ENCODE peak calls at places on chromosomes 16 and 17, in eight cellular contexts. One of them, this sample, is unnamed.

GRCh38 chr17:17474341-17474740 is 2.5 kb upstream of the MED9 start:
- DNase-seq in stimulated activated CD4-positive, alpha-beta T cell treated with anti-CD3 and anti-CD28 coated beads, TNF-alpha, amount 100 ng/mL, for 24 hours: no peak
- DNase-seq in activated T-cell treated with anti-CD3 and anti-CD28 coated beads for 1 hour: no peak
- DNase-seq in stimulated activated naive CD4-positive, alpha-beta T cell: no peak
- DNase-seq in CD8-positive, alpha-beta memory T cell: no peak
- DNase-seq in neural progenitor cell: no peak
- DNase-seq in fibroblast of lung: no peak
- DNase-seq in Caco-2: no peak
- DNase-seq in this sample: no peak

GRCh38 chr17:77636835-77637806 is 321.4 kb upstream of the TNRC6C start:
- DNase-seq in stimulated activated naive CD4-positive, alpha-beta T cell: no peak
- DNase-seq in fibroblast of lung: no peak
- DNase-seq in neural progenitor cell: no peak
- DNase-seq in activated T-cell treated with anti-CD3 and anti-CD28 coated beads for 1 hour: no peak
- DNase-seq in CD8-positive, alpha-beta memory T cell: no peak
- DNase-seq in Caco-2: no peak
- DNase-seq in stimulated activated CD4-positive, alpha-beta T cell treated with anti-CD3 and anti-CD28 coated beads, TNF-alpha, amount 100 ng/mL, for 24 hours: no peak
- DNase-seq in this sample: no peak

GRCh38 chr17:45291170-45291805 is 25.5 kb downstream of the MAP3K14 start:
- DNase-seq in CD8-positive, alpha-beta memory T cell: no peak
- DNase-seq in stimulated activated CD4-positive, alpha-beta T cell treated with anti-CD3 and anti-CD28 coated beads, TNF-alpha, amount 100 ng/mL, for 24 hours: no peak
- DNase-seq in Caco-2: no peak
- DNase-seq in activated T-cell treated with anti-CD3 and anti-CD28 coated beads for 1 hour: no peak
- DNase-seq in stimulated activated naive CD4-positive, alpha-beta T cell: no peak
- DNase-seq in fibroblast of lung: no peak
- DNase-seq in neural progenitor cell: no peak
- DNase-seq in this sample: no peak

GRCh38 chr16:15829460-15829859 is 27.4 kb downstream of the MYH11 start:
- DNase-seq in neural progenitor cell: peak
- DNase-seq in CD8-positive, alpha-beta memory T cell: no peak
- DNase-seq in stimulated activated naive CD4-positive, alpha-beta T cell: no peak
- DNase-seq in fibroblast of lung: peak
- DNase-seq in Caco-2: no peak
- DNase-seq in stimulated activated CD4-positive, alpha-beta T cell treated with anti-CD3 and anti-CD28 coated beads, TNF-alpha, amount 100 ng/mL, for 24 hours: no peak
- DNase-seq in activated T-cell treated with anti-CD3 and anti-CD28 coated beads for 1 hour: no peak
- DNase-seq in this sample: no peak

GRCh38 chr17:29140051-29140582 is 40.1 kb downstream of the MYO18A start:
- DNase-seq in fibroblast of lung: peak
- DNase-seq in Caco-2: no peak
- DNase-seq in activated T-cell treated with anti-CD3 and anti-CD28 coated beads for 1 hour: peak
- DNase-seq in CD8-positive, alpha-beta memory T cell: peak
- DNase-seq in stimulated activated naive CD4-positive, alpha-beta T cell: peak
- DNase-seq in neural progenitor cell: peak
- DNase-seq in stimulated activated CD4-positive, alpha-beta T cell treated with anti-CD3 and anti-CD28 coated beads, TNF-alpha, amount 100 ng/mL, for 24 hours: peak
- DNase-seq in this sample: no peak

GRCh38 chr17:70060415-70060814 is 14.6 kb upstream of the KCNJ16 start:
- DNase-seq in CD8-positive, alpha-beta memory T cell: no peak
- DNase-seq in stimulated activated naive CD4-positive, alpha-beta T cell: no peak
- DNase-seq in stimulated activated CD4-positive, alpha-beta T cell treated with anti-CD3 and anti-CD28 coated beads, TNF-alpha, amount 100 ng/mL, for 24 hours: no peak
- DNase-seq in neural progenitor cell: no peak
- DNase-seq in fibroblast of lung: peak
- DNase-seq in activated T-cell treated with anti-CD3 and anti-CD28 coated beads for 1 hour: no peak
- DNase-seq in Caco-2: no peak
- DNase-seq in this sample: no peak

GRCh38 chr17:66169839-66170238 is 22.1 kb downstream of the CEP112 start:
- DNase-seq in CD8-positive, alpha-beta memory T cell: no peak
- DNase-seq in stimulated activated naive CD4-positive, alpha-beta T cell: no peak
- DNase-seq in activated T-cell treated with anti-CD3 and anti-CD28 coated beads for 1 hour: no peak
- DNase-seq in Caco-2: no peak
- DNase-seq in stimulated activated CD4-positive, alpha-beta T cell treated with anti-CD3 and anti-CD28 coated beads, TNF-alpha, amount 100 ng/mL, for 24 hours: no peak
- DNase-seq in neural progenitor cell: no peak
- DNase-seq in fibroblast of lung: no peak
- DNase-seq in this sample: no peak

GRCh38 chr16:47779201-47780016 is 318.3 kb downstream of the PHKB start:
- DNase-seq in Caco-2: no peak
- DNase-seq in activated T-cell treated with anti-CD3 and anti-CD28 coated beads for 1 hour: no peak
- DNase-seq in stimulated activated CD4-positive, alpha-beta T cell treated with anti-CD3 and anti-CD28 coated beads, TNF-alpha, amount 100 ng/mL, for 24 hours: peak
- DNase-seq in neural progenitor cell: no peak
- DNase-seq in fibroblast of lung: peak
- DNase-seq in stimulated activated naive CD4-positive, alpha-beta T cell: no peak
- DNase-seq in CD8-positive, alpha-beta memory T cell: no peak
- DNase-seq in this sample: peak

GRCh38 chr16:24853830-24854229 is 8.1 kb downstream of the SLC5A11 start:
- DNase-seq in fibroblast of lung: peak
- DNase-seq in stimulated activated CD4-positive, alpha-beta T cell treated with anti-CD3 and anti-CD28 coated beads, TNF-alpha, amount 100 ng/mL, for 24 hours: no peak
- DNase-seq in Caco-2: no peak
- DNase-seq in CD8-positive, alpha-beta memory T cell: no peak
- DNase-seq in neural progenitor cell: no peak
- DNase-seq in activated T-cell treated with anti-CD3 and anti-CD28 coated beads for 1 hour: no peak
- DNase-seq in stimulated activated naive CD4-positive, alpha-beta T cell: no peak
- DNase-seq in this sample: no peak

GRCh38 chr17:65219124-65219523 is 82.0 kb downstream of the RGS9 start:
- DNase-seq in activated T-cell treated with anti-CD3 and anti-CD28 coated beads for 1 hour: no peak
- DNase-seq in CD8-positive, alpha-beta memory T cell: no peak
- DNase-seq in neural progenitor cell: no peak
- DNase-seq in fibroblast of lung: no peak
- DNase-seq in stimulated activated CD4-positive, alpha-beta T cell treated with anti-CD3 and anti-CD28 coated beads, TNF-alpha, amount 100 ng/mL, for 24 hours: no peak
- DNase-seq in Caco-2: no peak
- DNase-seq in stimulated activated naive CD4-positive, alpha-beta T cell: no peak
- DNase-seq in this sample: no peak

GRCh38 chr16:35750701-35751104 is 2291.3 kb downstream of the TP53TG3F start:
- DNase-seq in fibroblast of lung: no peak
- DNase-seq in activated T-cell treated with anti-CD3 and anti-CD28 coated beads for 1 hour: no peak
- DNase-seq in stimulated activated CD4-positive, alpha-beta T cell treated with anti-CD3 and anti-CD28 coated beads, TNF-alpha, amount 100 ng/mL, for 24 hours: no peak
- DNase-seq in neural progenitor cell: no peak
- DNase-seq in CD8-positive, alpha-beta memory T cell: no peak
- DNase-seq in Caco-2: no peak
- DNase-seq in stimulated activated naive CD4-positive, alpha-beta T cell: no peak
- DNase-seq in this sample: no peak

GRCh38 chr17:28380572-28380907 is 9.0 kb downstream of the SARM1 start:
- DNase-seq in CD8-positive, alpha-beta memory T cell: no peak
- DNase-seq in stimulated activated naive CD4-positive, alpha-beta T cell: no peak
- DNase-seq in neural progenitor cell: no peak
- DNase-seq in stimulated activated CD4-positive, alpha-beta T cell treated with anti-CD3 and anti-CD28 coated beads, TNF-alpha, amount 100 ng/mL, for 24 hours: no peak
- DNase-seq in Caco-2: no peak
- DNase-seq in activated T-cell treated with anti-CD3 and anti-CD28 coated beads for 1 hour: no peak
- DNase-seq in fibroblast of lung: no peak
- DNase-seq in this sample: no peak

GRCh38 chr17:67491009-67491677 is 114.1 kb downstream of the PITPNC1 start:
- DNase-seq in neural progenitor cell: peak
- DNase-seq in stimulated activated CD4-positive, alpha-beta T cell treated with anti-CD3 and anti-CD28 coated beads, TNF-alpha, amount 100 ng/mL, for 24 hours: no peak
- DNase-seq in activated T-cell treated with anti-CD3 and anti-CD28 coated beads for 1 hour: no peak
- DNase-seq in Caco-2: no peak
- DNase-seq in stimulated activated naive CD4-positive, alpha-beta T cell: no peak
- DNase-seq in fibroblast of lung: peak
- DNase-seq in CD8-positive, alpha-beta memory T cell: no peak
- DNase-seq in this sample: peak

GRCh38 chr17:12041316-12041715 is 20.6 kb downstream of the MAP2K4 start:
- DNase-seq in activated T-cell treated with anti-CD3 and anti-CD28 coated beads for 1 hour: no peak
- DNase-seq in stimulated activated CD4-positive, alpha-beta T cell treated with anti-CD3 and anti-CD28 coated beads, TNF-alpha, amount 100 ng/mL, for 24 hours: no peak
- DNase-seq in Caco-2: no peak
- DNase-seq in fibroblast of lung: peak
- DNase-seq in neural progenitor cell: no peak
- DNase-seq in stimulated activated naive CD4-positive, alpha-beta T cell: no peak
- DNase-seq in CD8-positive, alpha-beta memory T cell: no peak
- DNase-seq in this sample: no peak

GRCh38 chr17:15981208-15981607 is 18.3 kb downstream of the ZSWIM7 start:
- DNase-seq in fibroblast of lung: no peak
- DNase-seq in activated T-cell treated with anti-CD3 and anti-CD28 coated beads for 1 hour: no peak
- DNase-seq in CD8-positive, alpha-beta memory T cell: no peak
- DNase-seq in stimulated activated CD4-positive, alpha-beta T cell treated with anti-CD3 and anti-CD28 coated beads, TNF-alpha, amount 100 ng/mL, for 24 hours: no peak
- DNase-seq in Caco-2: no peak
- DNase-seq in stimulated activated naive CD4-positive, alpha-beta T cell: no peak
- DNase-seq in neural progenitor cell: no peak
- DNase-seq in this sample: no peak

GRCh38 chr17:65515959-65516948 is 45.2 kb downstream of the AXIN2 start:
- DNase-seq in Caco-2: peak
- DNase-seq in CD8-positive, alpha-beta memory T cell: no peak
- DNase-seq in activated T-cell treated with anti-CD3 and anti-CD28 coated beads for 1 hour: no peak
- DNase-seq in stimulated activated naive CD4-positive, alpha-beta T cell: no peak
- DNase-seq in neural progenitor cell: no peak
- DNase-seq in stimulated activated CD4-positive, alpha-beta T cell treated with anti-CD3 and anti-CD28 coated beads, TNF-alpha, amount 100 ng/mL, for 24 hours: no peak
- DNase-seq in fibroblast of lung: peak
- DNase-seq in this sample: no peak

GRCh38 chr16:1533443-1533951 is at the start of gene TMEM204:
- DNase-seq in fibroblast of lung: peak
- DNase-seq in Caco-2: no peak
- DNase-seq in activated T-cell treated with anti-CD3 and anti-CD28 coated beads for 1 hour: no peak
- DNase-seq in neural progenitor cell: no peak
- DNase-seq in stimulated activated naive CD4-positive, alpha-beta T cell: peak
- DNase-seq in CD8-positive, alpha-beta memory T cell: no peak
- DNase-seq in stimulated activated CD4-positive, alpha-beta T cell treated with anti-CD3 and anti-CD28 coated beads, TNF-alpha, amount 100 ng/mL, for 24 hours: no peak
- DNase-seq in this sample: no peak

GRCh38 chr17:6254036-6254435 is 180.9 kb downstream of the AIPL1 start:
- DNase-seq in stimulated activated CD4-positive, alpha-beta T cell treated with anti-CD3 and anti-CD28 coated beads, TNF-alpha, amount 100 ng/mL, for 24 hours: no peak
- DNase-seq in stimulated activated naive CD4-positive, alpha-beta T cell: no peak
- DNase-seq in Caco-2: no peak
- DNase-seq in CD8-positive, alpha-beta memory T cell: no peak
- DNase-seq in activated T-cell treated with anti-CD3 and anti-CD28 coated beads for 1 hour: no peak
- DNase-seq in fibroblast of lung: no peak
- DNase-seq in neural progenitor cell: no peak
- DNase-seq in this sample: no peak

GRCh38 chr16:47054306-47054705 is 80.8 kb upstream of the DNAJA2 start:
- DNase-seq in Caco-2: no peak
- DNase-seq in CD8-positive, alpha-beta memory T cell: no peak
- DNase-seq in activated T-cell treated with anti-CD3 and anti-CD28 coated beads for 1 hour: no peak
- DNase-seq in neural progenitor cell: no peak
- DNase-seq in fibroblast of lung: no peak
- DNase-seq in stimulated activated naive CD4-positive, alpha-beta T cell: no peak
- DNase-seq in stimulated activated CD4-positive, alpha-beta T cell treated with anti-CD3 and anti-CD28 coated beads, TNF-alpha, amount 100 ng/mL, for 24 hours: no peak
- DNase-seq in this sample: no peak

GRCh38 chr16:86964846-86965245 is 352.3 kb downstream of the C16orf95 start:
- DNase-seq in stimulated activated naive CD4-positive, alpha-beta T cell: no peak
- DNase-seq in CD8-positive, alpha-beta memory T cell: no peak
- DNase-seq in stimulated activated CD4-positive, alpha-beta T cell treated with anti-CD3 and anti-CD28 coated beads, TNF-alpha, amount 100 ng/mL, for 24 hours: no peak
- DNase-seq in Caco-2: no peak
- DNase-seq in fibroblast of lung: no peak
- DNase-seq in neural progenitor cell: no peak
- DNase-seq in activated T-cell treated with anti-CD3 and anti-CD28 coated beads for 1 hour: no peak
- DNase-seq in this sample: no peak

GRCh38 chr17:41284043-41284442 is 8.5 kb downstream of the KRTAP9-7 start:
- DNase-seq in neural progenitor cell: no peak
- DNase-seq in fibroblast of lung: no peak
- DNase-seq in stimulated activated CD4-positive, alpha-beta T cell treated with anti-CD3 and anti-CD28 coated beads, TNF-alpha, amount 100 ng/mL, for 24 hours: no peak
- DNase-seq in CD8-positive, alpha-beta memory T cell: no peak
- DNase-seq in activated T-cell treated with anti-CD3 and anti-CD28 coated beads for 1 hour: no peak
- DNase-seq in Caco-2: peak
- DNase-seq in stimulated activated naive CD4-positive, alpha-beta T cell: no peak
- DNase-seq in this sample: no peak

GRCh38 chr17:35740997-35741931 is 9.8 kb downstream of the RASL10B start:
- DNase-seq in neural progenitor cell: peak
- DNase-seq in activated T-cell treated with anti-CD3 and anti-CD28 coated beads for 1 hour: no peak
- DNase-seq in stimulated activated naive CD4-positive, alpha-beta T cell: peak
- DNase-seq in CD8-positive, alpha-beta memory T cell: no peak
- DNase-seq in Caco-2: peak
- DNase-seq in stimulated activated CD4-positive, alpha-beta T cell treated with anti-CD3 and anti-CD28 coated beads, TNF-alpha, amount 100 ng/mL, for 24 hours: no peak
- DNase-seq in fibroblast of lung: no peak
- DNase-seq in this sample: no peak

GRCh38 chr16:12518238-12519004 is 285.3 kb downstream of the CPPED1 start:
- DNase-seq in Caco-2: no peak
- DNase-seq in CD8-positive, alpha-beta memory T cell: no peak
- DNase-seq in activated T-cell treated with anti-CD3 and anti-CD28 coated beads for 1 hour: no peak
- DNase-seq in stimulated activated naive CD4-positive, alpha-beta T cell: no peak
- DNase-seq in fibroblast of lung: no peak
- DNase-seq in stimulated activated CD4-positive, alpha-beta T cell treated with anti-CD3 and anti-CD28 coated beads, TNF-alpha, amount 100 ng/mL, for 24 hours: no peak
- DNase-seq in neural progenitor cell: no peak
- DNase-seq in this sample: no peak

GRCh38 chr17:73827627-73828241 is 183.5 kb upstream of the SDK2 start:
- DNase-seq in neural progenitor cell: no peak
- DNase-seq in CD8-positive, alpha-beta memory T cell: no peak
- DNase-seq in fibroblast of lung: peak
- DNase-seq in stimulated activated CD4-positive, alpha-beta T cell treated with anti-CD3 and anti-CD28 coated beads, TNF-alpha, amount 100 ng/mL, for 24 hours: no peak
- DNase-seq in stimulated activated naive CD4-positive, alpha-beta T cell: no peak
- DNase-seq in activated T-cell treated with anti-CD3 and anti-CD28 coated beads for 1 hour: no peak
- DNase-seq in Caco-2: peak
- DNase-seq in this sample: peak

GRCh38 chr17:330993-331701 is 21.5 kb downstream of the RPH3AL start:
- DNase-seq in stimulated activated CD4-positive, alpha-beta T cell treated with anti-CD3 and anti-CD28 coated beads, TNF-alpha, amount 100 ng/mL, for 24 hours: no peak
- DNase-seq in fibroblast of lung: no peak
- DNase-seq in activated T-cell treated with anti-CD3 and anti-CD28 coated beads for 1 hour: peak
- DNase-seq in neural progenitor cell: no peak
- DNase-seq in CD8-positive, alpha-beta memory T cell: no peak
- DNase-seq in stimulated activated naive CD4-positive, alpha-beta T cell: peak
- DNase-seq in Caco-2: no peak
- DNase-seq in this sample: no peak

GRCh38 chr16:4306439-4307214 is 9.2 kb upstream of the GLIS2 start:
- DNase-seq in fibroblast of lung: no peak
- DNase-seq in CD8-positive, alpha-beta memory T cell: peak
- DNase-seq in stimulated activated naive CD4-positive, alpha-beta T cell: peak
- DNase-seq in neural progenitor cell: peak
- DNase-seq in Caco-2: no peak
- DNase-seq in stimulated activated CD4-positive, alpha-beta T cell treated with anti-CD3 and anti-CD28 coated beads, TNF-alpha, amount 100 ng/mL, for 24 hours: no peak
- DNase-seq in activated T-cell treated with anti-CD3 and anti-CD28 coated beads for 1 hour: no peak
- DNase-seq in this sample: no peak

GRCh38 chr17:4043862-4044261 is 79.6 kb upstream of the ATP2A3 start:
- DNase-seq in fibroblast of lung: no peak
- DNase-seq in CD8-positive, alpha-beta memory T cell: peak
- DNase-seq in stimulated activated naive CD4-positive, alpha-beta T cell: no peak
- DNase-seq in neural progenitor cell: no peak
- DNase-seq in activated T-cell treated with anti-CD3 and anti-CD28 coated beads for 1 hour: peak
- DNase-seq in Caco-2: no peak
- DNase-seq in stimulated activated CD4-positive, alpha-beta T cell treated with anti-CD3 and anti-CD28 coated beads, TNF-alpha, amount 100 ng/mL, for 24 hours: peak
- DNase-seq in this sample: no peak

GRCh38 chr17:72726936-72727335 is 365.6 kb downstream of the SLC39A11 start:
- DNase-seq in fibroblast of lung: peak
- DNase-seq in stimulated activated CD4-positive, alpha-beta T cell treated with anti-CD3 and anti-CD28 coated beads, TNF-alpha, amount 100 ng/mL, for 24 hours: no peak
- DNase-seq in Caco-2: no peak
- DNase-seq in activated T-cell treated with anti-CD3 and anti-CD28 coated beads for 1 hour: peak
- DNase-seq in CD8-positive, alpha-beta memory T cell: no peak
- DNase-seq in neural progenitor cell: no peak
- DNase-seq in stimulated activated naive CD4-positive, alpha-beta T cell: no peak
- DNase-seq in this sample: no peak

GRCh38 chr16:19005561-19006445 is 22.1 kb downstream of the TMC7 start:
- DNase-seq in stimulated activated CD4-positive, alpha-beta T cell treated with anti-CD3 and anti-CD28 coated beads, TNF-alpha, amount 100 ng/mL, for 24 hours: no peak
- DNase-seq in CD8-positive, alpha-beta memory T cell: no peak
- DNase-seq in neural progenitor cell: peak
- DNase-seq in Caco-2: no peak
- DNase-seq in stimulated activated naive CD4-positive, alpha-beta T cell: no peak
- DNase-seq in fibroblast of lung: peak
- DNase-seq in activated T-cell treated with anti-CD3 and anti-CD28 coated beads for 1 hour: no peak
- DNase-seq in this sample: no peak

GRCh38 chr16:28067604-28068382 is 4.3 kb upstream of the GSG1L start:
- DNase-seq in activated T-cell treated with anti-CD3 and anti-CD28 coated beads for 1 hour: no peak
- DNase-seq in Caco-2: no peak
- DNase-seq in stimulated activated naive CD4-positive, alpha-beta T cell: no peak
- DNase-seq in stimulated activated CD4-positive, alpha-beta T cell treated with anti-CD3 and anti-CD28 coated beads, TNF-alpha, amount 100 ng/mL, for 24 hours: no peak
- DNase-seq in neural progenitor cell: no peak
- DNase-seq in fibroblast of lung: peak
- DNase-seq in CD8-positive, alpha-beta memory T cell: no peak
- DNase-seq in this sample: no peak

GRCh38 chr16:68251812-68252211 is 6.6 kb downstream of the PLA2G15 start:
- DNase-seq in stimulated activated CD4-positive, alpha-beta T cell treated with anti-CD3 and anti-CD28 coated beads, TNF-alpha, amount 100 ng/mL, for 24 hours: no peak
- DNase-seq in stimulated activated naive CD4-positive, alpha-beta T cell: no peak
- DNase-seq in neural progenitor cell: no peak
- DNase-seq in CD8-positive, alpha-beta memory T cell: no peak
- DNase-seq in activated T-cell treated with anti-CD3 and anti-CD28 coated beads for 1 hour: no peak
- DNase-seq in Caco-2: no peak
- DNase-seq in fibroblast of lung: no peak
- DNase-seq in this sample: no peak

GRCh38 chr17:31388770-31389672 is 2.5 kb upstream of the RAB11FIP4 start:
- DNase-seq in fibroblast of lung: peak
- DNase-seq in stimulated activated CD4-positive, alpha-beta T cell treated with anti-CD3 and anti-CD28 coated beads, TNF-alpha, amount 100 ng/mL, for 24 hours: no peak
- DNase-seq in CD8-positive, alpha-beta memory T cell: peak
- DNase-seq in neural progenitor cell: peak
- DNase-seq in Caco-2: peak
- DNase-seq in activated T-cell treated with anti-CD3 and anti-CD28 coated beads for 1 hour: peak
- DNase-seq in stimulated activated naive CD4-positive, alpha-beta T cell: peak
- DNase-seq in this sample: peak

GRCh38 chr16:84047206-84047605 is 4.6 kb upstream of the SLC38A8 start:
- DNase-seq in neural progenitor cell: no peak
- DNase-seq in stimulated activated CD4-positive, alpha-beta T cell treated with anti-CD3 and anti-CD28 coated beads, TNF-alpha, amount 100 ng/mL, for 24 hours: no peak
- DNase-seq in stimulated activated naive CD4-positive, alpha-beta T cell: no peak
- DNase-seq in Caco-2: no peak
- DNase-seq in fibroblast of lung: no peak
- DNase-seq in CD8-positive, alpha-beta memory T cell: no peak
- DNase-seq in activated T-cell treated with anti-CD3 and anti-CD28 coated beads for 1 hour: no peak
- DNase-seq in this sample: no peak

GRCh38 chr17:34822007-34822737 is 139.1 kb downstream of the CCT6B start:
- DNase-seq in neural progenitor cell: no peak
- DNase-seq in CD8-positive, alpha-beta memory T cell: no peak
- DNase-seq in stimulated activated CD4-positive, alpha-beta T cell treated with anti-CD3 and anti-CD28 coated beads, TNF-alpha, amount 100 ng/mL, for 24 hours: no peak
- DNase-seq in fibroblast of lung: no peak
- DNase-seq in stimulated activated naive CD4-positive, alpha-beta T cell: no peak
- DNase-seq in Caco-2: no peak
- DNase-seq in activated T-cell treated with anti-CD3 and anti-CD28 coated beads for 1 hour: no peak
- DNase-seq in this sample: no peak

This sample was measured in T47D.